ENCODE peak calls at places on chromosome 7, in six cellular contexts. K is tibial artery, G is GM10248, C is fibroblast of the aortic adventitia, L is HFFc6, P is endothelial cell. J is an unnamed sample.

GRCh38 chr7:22730921-22731654 is 4.1 kb downstream of the IL6 start:
- DNase-seq in K (no peak), G (no peak), C (peak), L (peak), P (no peak), J (no peak)

GRCh38 chr7:6636741-6637543 is at the start of gene ZNF316:
- DNase-seq in K (peak), G (peak), C (peak), L (no peak), P (peak), J (peak)

GRCh38 chr7:16345979-16346958 is 75.1 kb downstream of the CRPPA start:
- DNase-seq in K (no peak), G (no peak), C (peak), L (peak), P (no peak), J (no peak)

GRCh38 chr7:53744361-53744760 is 708.9 kb downstream of the POM121L12 start:
- DNase-seq in K (no peak), G (no peak), C (no peak), L (no peak), P (no peak), J (no peak)

GRCh38 chr7:92614586-92615237 is 24.5 kb upstream of the FAM133B start:
- DNase-seq in K (no peak), G (no peak), C (peak), L (no peak), P (no peak), J (no peak)

GRCh38 chr7:1357601-1358271 is 101.5 kb downstream of the MICALL2 start:
- DNase-seq in K (no peak), G (no peak), C (no peak), L (no peak), P (no peak), J (peak)

GRCh38 chr7:12827219-12827821 is 139.9 kb downstream of the ARL4A start:
- DNase-seq in K (no peak), G (no peak), C (peak), L (no peak), P (no peak), J (no peak)

GRCh38 chr7:99359465-99360154 is 14.9 kb upstream of the ARPC1B start:
- DNase-seq in K (no peak), G (no peak), C (no peak), L (no peak), P (no peak), J (no peak)

GRCh38 chr7:95867309-95867708 is 95.0 kb downstream of the DYNC1I1 start:
- DNase-seq in K (no peak), G (peak), C (no peak), L (no peak), P (no peak), J (no peak)

GRCh38 chr7:95861041-95861440 is 88.7 kb downstream of the DYNC1I1 start:
- DNase-seq in K (no peak), G (no peak), C (no peak), L (no peak), P (no peak), J (no peak)

GRCh38 chr7:95863623-95864022 is 91.3 kb downstream of the DYNC1I1 start:
- DNase-seq in K (no peak), G (no peak), C (no peak), L (no peak), P (no peak), J (no peak)

GRCh38 chr7:95871078-95871848 is 98.9 kb downstream of the DYNC1I1 start:
- DNase-seq in K (no peak), G (peak), C (peak), L (peak), P (peak), J (no peak)

DNA sequence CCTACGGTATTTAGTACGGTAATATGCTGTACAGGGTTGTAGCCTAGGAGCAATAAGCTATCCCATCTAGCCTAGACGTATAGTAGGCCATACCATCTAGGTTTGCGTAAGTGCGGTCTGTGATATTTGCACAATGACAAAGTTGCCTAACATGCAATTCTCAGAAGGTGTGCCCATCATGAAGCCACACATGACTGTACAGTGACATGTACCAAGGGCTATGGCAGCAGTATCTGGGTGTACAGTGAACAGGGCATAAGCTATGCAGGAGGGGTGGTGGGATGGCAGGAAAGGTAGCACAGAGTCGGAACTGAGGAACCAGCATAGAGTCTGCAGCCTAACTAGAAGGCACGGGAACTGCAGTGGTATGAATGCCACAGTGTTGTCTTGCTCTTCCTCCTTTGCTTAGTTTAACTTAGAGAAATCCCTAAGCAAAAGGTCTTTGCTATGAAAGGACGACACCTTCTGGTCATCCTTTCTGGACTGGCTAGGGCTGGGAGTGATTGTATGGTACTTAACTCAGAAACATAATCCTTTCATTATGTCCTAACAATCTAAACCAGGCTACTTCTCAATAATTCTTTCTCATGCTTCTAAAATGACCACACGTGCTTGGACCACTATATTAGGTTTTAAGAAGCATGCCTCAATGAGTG is 93.5 kb downstream of the DYNC1I1 start:
- DNase-seq in K (no peak), G (no peak), C (peak), L (peak), P (no peak), J (no peak)
- TF ChIP-seq CTCF in K (no peak), G (no peak), C (peak), L (peak), P (no peak), J (no peak)

GRCh38 chr7:157241631-157242030 is 95.2 kb upstream of the DNAJB6 start:
- DNase-seq in K (no peak), G (no peak), C (no peak), L (no peak), P (no peak), J (no peak)

GRCh38 chr7:157238087-157238486 is 98.7 kb upstream of the DNAJB6 start:
- DNase-seq in K (no peak), G (no peak), C (no peak), L (no peak), P (no peak), J (no peak)

GRCh38 chr7:157235357-157236018 is 96.8 kb downstream of the UBE3C start:
- DNase-seq in K (no peak), G (no peak), C (peak), L (peak), P (no peak), J (no peak)

GRCh38 chr7:157234271-157234670 is 95.5 kb downstream of the UBE3C start:
- DNase-seq in K (no peak), G (no peak), C (peak), L (no peak), P (no peak), J (no peak)

DNA sequence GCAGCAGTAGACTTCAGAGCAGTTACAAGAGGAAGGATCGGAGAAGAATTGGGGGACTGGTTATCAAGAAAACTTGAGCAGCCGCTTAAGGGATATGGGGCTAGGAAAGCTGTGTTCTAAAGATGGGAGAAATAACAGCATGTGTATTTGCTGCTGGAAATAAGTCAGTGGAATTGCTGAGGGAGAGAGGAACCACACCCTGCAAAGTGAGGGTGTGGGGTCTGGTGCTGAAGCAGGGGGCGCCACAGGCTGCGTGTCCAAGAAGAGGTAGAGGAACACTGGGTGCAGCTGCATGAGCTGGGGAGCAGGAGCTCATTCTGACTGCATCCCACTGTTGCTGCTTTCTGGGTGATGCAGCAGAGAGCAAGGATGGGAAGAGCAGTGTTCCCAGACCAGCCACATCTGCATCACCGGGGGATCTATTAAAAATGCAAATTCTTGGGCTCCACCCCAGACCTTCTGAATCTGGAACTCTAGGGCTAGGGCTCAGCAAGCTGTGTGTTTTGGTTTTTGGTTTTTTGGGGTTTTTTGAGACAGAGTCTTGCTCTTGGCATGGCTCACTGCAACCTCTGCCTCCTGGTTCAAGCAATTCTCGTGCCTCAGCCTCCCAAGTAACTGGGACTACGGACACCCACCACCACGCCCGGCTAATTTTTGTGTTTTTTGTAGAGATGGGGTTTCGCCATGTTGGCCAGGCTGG is 97.1 kb upstream of the DNAJB6 start:
- DNase-seq in K (no peak), G (no peak), C (no peak), L (no peak), P (no peak), J (no peak)
- TF ChIP-seq CTCF in K (no peak), G (no peak), C (no peak), L (peak), P (no peak), J (no peak)

GRCh38 chr7:104156842-104157277 is 51.0 kb downstream of the ORC5 start:
- DNase-seq in K (no peak), G (no peak), C (peak), L (peak), P (no peak), J (no peak)
- TF ChIP-seq CTCF in K (peak), G (peak), C (peak), L (peak), P (peak), J (peak)

DNA sequence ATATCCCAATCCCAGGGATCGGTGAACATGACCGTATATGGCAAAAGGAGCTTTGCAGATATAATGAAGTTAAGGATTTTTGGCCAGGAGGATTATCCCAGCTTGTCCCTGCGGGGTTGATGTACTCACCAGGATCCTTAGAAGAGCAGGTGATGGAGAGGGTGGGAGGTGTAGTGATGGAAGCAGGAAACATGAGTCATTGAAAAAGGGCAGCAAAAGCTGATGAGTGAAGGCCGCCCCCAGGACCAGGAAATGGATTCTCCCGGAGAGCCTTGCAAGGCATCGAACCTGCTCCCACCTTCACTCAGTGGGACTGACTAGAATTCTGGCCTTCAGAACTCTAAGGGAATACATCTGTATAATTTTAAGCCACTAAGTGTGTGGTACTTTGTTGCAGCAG is 5.2 kb upstream of the NUPR2 start:
- DNase-seq in K (no peak), G (no peak), C (no peak), L (no peak), P (no peak), J (no peak)
- TF ChIP-seq CTCF in K (no peak), G (no peak), C (no peak), L (no peak), P (no peak), J (no peak)

DNA sequence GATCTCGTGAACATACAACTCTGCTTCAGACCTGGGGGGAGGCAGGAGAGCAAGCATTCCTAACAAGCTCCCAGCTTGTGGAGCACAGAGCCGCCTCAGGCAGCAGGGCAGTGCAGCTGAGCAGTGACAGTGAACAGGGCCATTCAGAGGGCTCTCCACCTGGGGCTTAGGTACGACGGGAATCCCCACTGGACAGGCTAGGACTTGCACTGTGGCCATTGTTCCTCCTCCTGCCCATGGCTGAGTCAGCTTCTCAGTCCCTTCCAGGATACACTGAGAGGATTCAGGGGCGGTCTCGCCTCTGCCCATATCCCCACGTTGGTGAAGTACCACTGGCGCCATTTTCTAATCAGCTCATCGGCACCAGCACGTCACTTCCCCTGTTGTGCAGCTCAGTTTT is 71.1 kb downstream of the FIGNL1 start:
- DNase-seq in K (no peak), G (no peak), C (no peak), L (no peak), P (no peak), J (no peak)
- TF ChIP-seq CTCF in K (no peak), G (no peak), C (no peak), L (no peak), P (no peak), J (no peak)

GRCh38 chr7:35985126-35985754 is 167.8 kb upstream of the EEPD1 start:
- DNase-seq in K (peak), G (peak), C (peak), L (peak), P (peak), J (peak)
- TF ChIP-seq CTCF in K (peak), G (peak), C (peak), L (peak), P (peak), J (peak)

GRCh38 chr7:35596061-35596460 is 98.9 kb downstream of the HERPUD2 start:
- DNase-seq in K (no peak), G (no peak), C (peak), L (no peak), P (no peak), J (no peak)

GRCh38 chr7:35599642-35600041 is 95.3 kb downstream of the HERPUD2 start:
- DNase-seq in K (no peak), G (no peak), C (no peak), L (no peak), P (no peak), J (no peak)

GRCh38 chr7:35599061-35599460 is 95.9 kb downstream of the HERPUD2 start:
- DNase-seq in K (no peak), G (no peak), C (no peak), L (no peak), P (no peak), J (no peak)

GRCh38 chr7:35588647-35589046 is 106.3 kb downstream of the HERPUD2 start:
- DNase-seq in K (no peak), G (no peak), C (no peak), L (no peak), P (no peak), J (no peak)

GRCh38 chr7:35593896-35594295 is 101.0 kb downstream of the HERPUD2 start:
- DNase-seq in K (no peak), G (peak), C (no peak), L (no peak), P (peak), J (no peak)
- TF ChIP-seq CTCF in K (no peak), G (peak), C (peak), L (peak), P (peak), J (peak)

DNA sequence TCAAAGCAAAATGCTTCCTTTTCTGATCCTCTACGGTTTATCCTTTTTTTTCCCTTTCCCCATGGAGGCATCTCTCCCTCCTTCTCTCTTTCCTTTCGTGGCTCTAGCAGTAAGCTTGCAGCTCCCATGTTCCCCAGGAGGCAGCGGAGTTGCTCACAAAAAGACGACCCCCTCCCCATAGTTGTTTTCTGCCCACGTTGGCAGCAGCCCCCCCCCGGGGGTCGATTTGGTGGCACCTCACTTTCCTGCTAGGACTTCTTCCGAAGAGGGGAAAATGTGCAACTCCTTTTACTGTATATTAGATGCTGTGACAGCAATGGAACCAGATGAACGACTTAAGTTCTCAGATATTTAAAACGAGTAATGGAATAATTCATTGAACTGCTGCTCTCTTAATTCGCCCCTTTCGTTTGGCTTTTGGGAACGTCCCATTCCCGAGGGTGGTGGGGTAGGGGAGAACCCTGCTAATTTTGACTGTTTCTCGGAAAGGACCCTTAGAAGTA is 832 bp downstream of the CAPZA2 start:
- DNase-seq in K (peak), G (peak), C (no peak), L (no peak), P (peak), J (peak)
- TF ChIP-seq CTCF in K (no peak), G (no peak), C (peak), L (no peak), P (no peak), J (no peak)

GRCh38 chr7:151628846-151629604 is 109.3 kb upstream of the RHEB start:
- DNase-seq in K (no peak), G (no peak), C (no peak), L (no peak), P (no peak), J (no peak)
- TF ChIP-seq CTCF in K (no peak), G (no peak), C (no peak), L (no peak), P (no peak), J (no peak)